ENCODE peak calls at places on chromosomes 12 and 14, in five cellular contexts. U, N, P, M and K are unnamed samples. For H3K27me3, the result is how much of the 10 kb centered on the place peaks cover.

GRCh38 chr12:59736786-59737185 is 141.0 kb downstream of the SLC16A7 start:
- DNase-seq in U (peak), M (no peak), N (no peak), P (peak), K (no peak)

GRCh38 chr12:58803893-58804292 is 116.4 kb downstream of the LRIG3 start:
- DNase-seq in U (peak), N (no peak), P (peak), M (no peak), K (no peak)

GRCh38 chr14:92914087-92914656 is 8.8 kb upstream of the CHGA start:
- DNase-seq in U (peak), N (peak), M (no peak), P (peak), K (no peak)

GRCh38 chr14:69540654-69541335 is 33.9 kb downstream of the CCDC177 start:
- DNase-seq in U (no peak), P (no peak), N (no peak), M (no peak), K (no peak)

GRCh38 chr12:28800129-28800528 is 348.9 kb upstream of the FAR2 start:
- DNase-seq in P (no peak), N (no peak), M (no peak), U (no peak), K (no peak)

GRCh38 chr14:94575730-94576585 is 5.3 kb upstream of the SERPINA5 start:
- DNase-seq in M (peak), U (peak), P (peak), N (no peak), K (no peak)

GRCh38 chr12:24561411-24561871 is 387.5 kb downstream of the BCAT1 start:
- DNase-seq in U (peak), M (no peak), P (peak), N (peak), K (no peak)

GRCh38 chr14:21965042-21965441 is 291.4 kb upstream of the OR4E1 start:
- DNase-seq in P (no peak), N (no peak), M (no peak), U (no peak), K (no peak)

GRCh38 chr12:9707864-9708808 is 24.8 kb downstream of the CLECL1 start:
- DNase-seq in M (peak), U (peak), P (peak), N (peak), K (no peak)

GRCh38 chr12:32217354-32218310 is 111.0 kb downstream of the BICD1 start:
- DNase-seq in U (peak), M (no peak), P (peak), N (no peak), K (no peak)

GRCh38 chr12:79973774-79974173 is 38.9 kb upstream of the PPP1R12A start:
- DNase-seq in P (no peak), N (no peak), M (no peak), U (no peak), K (no peak)

GRCh38 chr12:58888131-58888783 is 32.0 kb downstream of the LRIG3 start:
- DNase-seq in P (peak), U (peak), M (peak), N (no peak), K (no peak)

GRCh38 chr12:10672231-10672868 is 1.5 kb downstream of the STYK1 start:
- DNase-seq in N (no peak), M (peak), U (no peak), P (no peak), K (no peak)

GRCh38 chr12:30661210-30661609 is 34.5 kb downstream of the IPO8 start:
- DNase-seq in N (no peak), P (no peak), M (no peak), U (no peak), K (no peak)

GRCh38 chr12:1103051-1103450 is 112.0 kb downstream of the ERC1 start:
- DNase-seq in M (no peak), U (no peak), P (no peak), N (peak), K (no peak)

GRCh38 chr12:81350309-81350708 is 272.4 kb downstream of the ACSS3 start:
- DNase-seq in P (peak), U (no peak), M (no peak), N (peak), K (no peak)

GRCh38 chr14:49853572-49854375 is 1.2 kb upstream of the NEMF start:
- DNase-seq in M (peak), U (peak), P (peak), N (peak), K (no peak)

GRCh38 chr14:67469954-67470353 is 18.6 kb downstream of the TMEM229B start:
- DNase-seq in N (no peak), P (no peak), U (no peak), M (no peak), K (no peak)

GRCh38 chr14:74179775-74180354 is 59.4 kb upstream of the VSX2 start:
- DNase-seq in P (no peak), N (no peak), M (no peak), U (no peak), K (no peak)

GRCh38 chr14:20781805-20782204 is 737 bp downstream of the RNASE6 start:
- DNase-seq in U (no peak), N (no peak), M (no peak), P (no peak), K (no peak)

GRCh38 chr12:19894049-19894448 is 454.8 kb downstream of the AEBP2 start:
- DNase-seq in U (peak), N (no peak), M (no peak), P (peak), K (no peak)

GRCh38 chr12:108519558-108519957 is 4.5 kb downstream of the FICD start:
- DNase-seq in P (no peak), M (no peak), N (peak), U (no peak), K (no peak)

GRCh38 chr14:76812093-76812421 is 625 bp downstream of the ANGEL1 start:
- DNase-seq in N (peak), P (no peak), U (no peak), M (no peak), K (no peak)

GRCh38 chr12:13530966-13531365 is 334.4 kb downstream of the EMP1 start:
- DNase-seq in M (no peak), N (no peak), U (no peak), P (no peak), K (no peak)

GRCh38 chr12:39435531-39435930 is 7.4 kb downstream of the KIF21A start:
- DNase-seq in M (no peak), P (no peak), U (no peak), N (no peak), K (no peak)

GRCh38 chr12:32586390-32586789 is 92.7 kb upstream of the DNM1L start:
- DNase-seq in U (peak), P (peak), M (no peak), N (no peak), K (peak)

GRCh38 chr14:93977790-93978581 is 1.6 kb upstream of the ASB2 start:
- DNase-seq in P (no peak), M (no peak), N (no peak), U (no peak), K (no peak)

GRCh38 chr12:118603610-118604361 is 227.4 kb downstream of the SUDS3 start:
- DNase-seq in P (no peak), U (no peak), N (no peak), M (no peak), K (no peak)

GRCh38 chr12:2451025-2451424 is 343.7 kb upstream of the FKBP4 start:
- DNase-seq in U (peak), M (no peak), N (no peak), P (no peak), K (no peak)

GRCh38 chr14:77980475-77981321 is 180.8 kb downstream of the ADCK1 start:
- DNase-seq in P (no peak), U (no peak), N (peak), M (peak), K (no peak)

GRCh38 chr14:32319368-32320049 is 9.6 kb upstream of the AKAP6 start:
- DNase-seq in M (no peak), U (no peak), N (no peak), P (peak), K (no peak)

GRCh38 chr14:103026988-103027387 is 30.4 kb downstream of the CDC42BPB start:
- DNase-seq in N (no peak), M (no peak), U (no peak), P (no peak), K (no peak)

GRCh38 chr12:3951380-3952135 is 78.4 kb upstream of the PARP11 start:
- DNase-seq in U (no peak), M (no peak), P (no peak), N (no peak), K (no peak)

GRCh38 chr14:25431211-25432076 is 381.5 kb upstream of the STXBP6 start:
- DNase-seq in U (no peak), P (no peak), N (peak), M (peak), K (no peak)

GRCh38 chr14:71551291-71551955 is 380.8 kb upstream of the RGS6 start:
- DNase-seq in M (no peak), N (no peak), U (peak), P (peak), K (no peak)

GRCh38 chr14:69261761-69262331 is 1.9 kb downstream of the GALNT16 start:
- DNase-seq in N (peak), P (no peak), M (no peak), U (peak), K (no peak)

GRCh38 chr12:69851976-69852375 is 26.9 kb downstream of the MYRFL start:
- DNase-seq in N (no peak), M (no peak), U (no peak), P (peak), K (no peak)

GRCh38 chr14:22560638-22561365 is 28.2 kb downstream of the DAD1 start:
- DNase-seq in M (peak), U (no peak), N (no peak), P (no peak), K (no peak)

DNA sequence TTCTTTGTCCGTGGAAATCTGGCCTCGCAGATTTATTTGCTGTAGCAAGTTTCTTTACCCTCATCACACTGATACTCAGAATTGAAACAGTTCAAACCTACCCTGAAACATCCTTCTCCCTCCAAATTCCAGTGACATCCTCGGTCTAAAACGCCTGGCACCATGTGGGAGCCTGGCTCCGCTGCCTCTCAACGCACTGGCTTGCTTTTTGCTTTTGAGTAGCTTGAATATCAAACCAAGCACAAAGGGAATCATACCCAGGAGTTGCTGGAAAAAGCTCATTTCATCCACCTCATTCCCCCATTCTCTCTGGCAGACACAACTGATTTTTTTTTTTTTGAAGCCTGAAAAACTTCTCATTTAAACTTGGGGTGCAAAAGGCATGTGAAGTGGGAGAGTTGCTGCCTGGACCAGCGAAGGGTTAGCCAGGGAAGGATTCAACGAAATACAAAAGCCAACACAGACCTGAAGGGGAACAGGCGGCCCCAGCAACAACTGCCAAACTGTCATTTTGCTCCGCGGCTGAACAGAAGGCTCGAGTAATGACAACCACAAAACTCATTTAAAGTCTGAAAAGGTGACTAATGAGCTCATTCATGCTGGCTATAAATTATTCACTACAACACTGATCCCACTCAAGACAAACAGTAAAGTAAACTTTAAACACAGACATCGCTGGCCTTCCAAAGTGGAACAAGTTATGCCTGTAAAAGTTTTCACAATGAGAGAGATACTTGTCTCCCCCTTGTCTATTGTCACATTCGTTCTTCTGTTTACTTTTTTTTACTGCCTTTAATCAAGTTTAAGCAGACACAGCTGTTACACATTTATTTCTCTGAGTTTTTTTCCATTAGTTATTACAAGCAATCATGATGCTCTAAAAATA is 12.4 kb upstream of the FOXN3 start:
- DNase-seq in N (peak), U (peak), P (no peak), M (no peak), K (no peak)
- H3K4me3 ChIP-seq in N (no peak), U (peak), P (no peak), M (no peak), K (no peak)

DNA sequence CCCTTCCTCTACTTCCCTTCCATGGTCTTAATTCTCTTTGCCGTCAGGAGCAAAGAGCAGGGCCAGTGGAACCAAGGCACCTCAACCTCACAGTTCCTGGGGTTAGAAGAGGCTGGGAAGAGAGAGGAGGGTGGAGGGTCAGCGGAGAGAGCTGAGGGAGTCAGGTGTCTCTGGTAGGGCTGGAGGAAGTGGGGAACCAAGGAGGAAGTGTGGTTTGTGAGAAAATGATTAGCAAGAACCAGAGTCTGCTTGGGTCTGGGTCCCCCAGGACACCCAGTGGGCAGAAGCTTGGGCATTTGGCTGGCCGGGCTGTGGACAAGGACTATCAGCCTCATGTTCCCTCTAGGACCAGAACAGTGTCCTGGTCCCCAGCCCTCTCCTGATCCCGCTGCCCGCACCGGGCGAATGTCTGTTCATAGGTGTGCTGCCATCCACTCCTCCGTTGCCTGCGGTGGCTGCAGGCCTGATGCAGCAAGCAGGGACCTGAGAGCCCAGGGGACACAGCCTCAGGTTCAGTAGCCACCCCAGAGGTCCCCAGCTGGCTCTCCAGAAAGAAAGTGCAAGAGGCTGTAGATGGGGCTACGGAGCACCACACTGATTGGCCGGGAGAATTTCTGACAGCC is 2.3 kb downstream of the HOXC12 start:
- DNase-seq in U (no peak), M (no peak), P (no peak), N (no peak), K (no peak)
- H3K27me3 ChIP-seq in U (half or more), M (half or more), P (half or more), N (half or more), K (under half)

DNA sequence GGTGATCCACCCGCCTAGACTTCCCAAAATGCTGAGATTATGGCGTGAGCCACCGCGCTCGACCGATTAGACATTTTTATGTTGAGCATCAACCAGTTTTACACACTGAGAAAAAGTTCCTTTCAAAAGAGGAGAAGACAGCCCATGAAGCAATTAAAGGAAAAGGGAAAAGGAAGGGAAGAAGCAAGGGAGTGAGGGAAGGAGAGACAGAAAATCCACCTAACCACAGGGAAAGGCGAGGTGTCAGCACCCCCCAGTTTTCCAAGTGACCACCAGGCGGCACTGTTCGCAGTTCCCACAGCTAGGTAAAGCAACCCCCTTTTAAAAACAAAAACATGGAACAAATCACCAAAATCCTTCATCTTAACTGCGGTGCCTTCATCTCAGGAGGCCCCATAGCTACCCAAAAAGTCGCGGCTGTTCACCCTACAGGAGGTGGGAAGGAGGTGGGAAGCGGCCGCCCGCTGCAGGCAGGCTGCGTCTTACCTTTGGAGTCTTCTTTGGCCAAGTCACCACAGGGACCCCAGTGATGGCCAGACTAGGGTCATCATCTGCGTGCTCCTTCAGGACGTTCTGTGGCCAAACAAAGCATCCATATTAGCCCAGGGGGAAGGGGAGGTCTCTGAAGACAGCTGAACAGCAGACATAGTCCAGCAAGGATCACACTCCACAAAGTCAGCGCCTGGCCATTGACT is 86.6 kb downstream of the KDM2B start:
- DNase-seq in M (peak), P (peak), U (peak), N (peak), K (peak)
- H3K4me3 ChIP-seq in M (no peak), P (no peak), U (no peak), N (no peak), K (no peak)

DNA sequence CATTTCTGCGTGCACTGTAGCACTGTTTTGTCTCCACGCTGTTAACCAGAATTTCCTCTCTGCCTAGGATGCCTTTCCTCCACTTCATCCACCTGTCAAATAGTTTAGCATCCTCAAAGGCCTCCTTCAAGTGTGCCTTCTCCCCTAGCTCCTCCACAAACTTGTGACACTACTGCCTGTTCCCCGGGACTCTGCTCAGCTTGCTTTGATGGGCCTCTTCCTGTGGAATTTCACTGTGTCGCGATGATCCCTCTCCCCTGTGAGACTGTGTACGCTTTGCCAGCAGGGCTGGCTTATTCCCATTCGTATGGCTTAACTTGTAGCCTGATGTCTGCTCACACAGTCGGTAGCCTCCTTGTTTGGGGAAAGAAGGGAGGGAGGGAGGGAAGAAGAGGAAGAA is 426.8 kb downstream of the VRK1 start:
- DNase-seq in M (no peak), U (no peak), P (no peak), N (peak), K (no peak)
- H3K27me3 ChIP-seq in M (under half), U (under half), P (under half), N (under half), K (under half)

DNA sequence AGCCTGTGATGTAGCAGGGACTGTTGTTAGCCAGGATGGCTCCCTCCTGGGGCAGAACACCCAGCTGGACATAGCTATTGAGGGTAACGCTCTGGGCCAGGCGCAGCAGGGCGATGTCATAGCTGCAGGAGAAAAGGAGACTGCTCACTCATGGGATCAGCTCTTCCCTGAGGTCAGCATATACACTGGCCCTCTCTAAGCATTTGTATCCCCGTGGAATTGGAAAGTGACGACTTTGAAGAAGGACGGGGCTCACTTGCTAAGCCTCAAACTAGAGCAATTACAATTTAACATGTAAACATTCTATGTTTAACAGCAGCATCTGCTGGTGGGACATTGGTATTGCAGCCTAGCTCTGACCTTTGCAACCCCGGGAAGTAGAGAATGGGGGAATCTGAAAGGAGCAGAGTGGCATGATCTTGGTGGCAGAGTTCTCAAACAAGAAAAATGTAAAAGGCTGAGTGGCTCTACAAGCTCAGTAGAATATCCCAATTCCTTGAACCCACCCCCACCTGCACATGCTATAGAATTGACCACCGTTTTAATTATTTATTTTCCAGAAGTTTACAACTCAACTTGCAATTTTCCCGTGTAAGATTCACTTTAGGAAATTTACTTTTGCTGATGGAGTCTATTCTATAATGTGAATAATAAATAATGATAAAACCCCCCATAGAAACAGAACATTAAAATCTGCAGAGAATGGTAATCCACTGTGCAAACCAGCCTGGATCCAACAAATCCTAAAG is 5.0 kb downstream of the CELA1 start:
- DNase-seq in U (peak), P (peak), N (peak), M (peak), K (peak)
- H3K4me3 ChIP-seq in U (no peak), P (no peak), N (peak), M (peak), K (peak)